ENCODE peak calls at places on chromosome 9, in seven cellular contexts. G is dermis blood vessel endothelial cell; E is T-helper 2 cell; J is stimulated activated CD4-positive, alpha-beta T cell treated with anti-CD3 and anti-CD28 coated beads, Interleukin-1b, Interleukin-23, amount 100 ng/mL, for 4 hours; W is OCI-LY7; X is EH; Q is activated naive CD8-positive, alpha-beta T cell treated with anti-CD3 and anti-CD28 coated beads, Interleukin-2, amount 50 U/mL, for 24 hours. Z is an unnamed sample.

GRCh38 chr9:71791875-71792274 is 23.6 kb upstream of the CEMIP2 start:
- DNase-seq in J (no peak), Q (no peak), G (no peak), W (no peak), X (peak), E (no peak), Z (no peak)

GRCh38 chr9:8730618-8731017 is 931.0 kb upstream of the DMAC1 start:
- DNase-seq in W (no peak), X (no peak), G (no peak), E (no peak), Q (no peak), J (no peak), Z (no peak)

GRCh38 chr9:89603629-89604462 is 966 bp upstream of the GADD45G start:
- DNase-seq in W (peak), Q (peak), X (peak), J (no peak), G (peak), E (no peak), Z (peak)

GRCh38 chr9:115301581-115301980 is 183.6 kb upstream of the TNC start:
- DNase-seq in E (no peak), X (no peak), J (no peak), G (no peak), Q (no peak), W (no peak), Z (no peak)

GRCh38 chr9:33349743-33350142 is 52.6 kb downstream of the AQP7 start:
- DNase-seq in Q (no peak), E (no peak), J (no peak), W (no peak), X (no peak), G (no peak), Z (no peak)

GRCh38 chr9:122180633-122181032 is 20.9 kb downstream of the MORN5 start:
- DNase-seq in Q (no peak), E (no peak), X (peak), W (no peak), J (no peak), G (peak), Z (peak)

GRCh38 chr9:77800924-77801551 is 152.9 kb upstream of the GNA14 start:
- DNase-seq in E (no peak), Q (no peak), W (no peak), G (no peak), X (no peak), J (no peak), Z (no peak)

GRCh38 chr9:121895836-121896544 is 197.1 kb downstream of the TTLL11 start:
- DNase-seq in X (peak), J (no peak), G (peak), Q (no peak), W (no peak), E (no peak), Z (peak)

GRCh38 chr9:129910628-129911567 is 75.6 kb downstream of the USP20 start:
- DNase-seq in G (peak), J (no peak), E (no peak), Q (peak), W (no peak), X (peak), Z (peak)

GRCh38 chr9:93669958-93670207 is 93.5 kb downstream of the PHF2 start:
- DNase-seq in E (no peak), W (no peak), J (no peak), G (no peak), X (peak), Q (no peak), Z (peak)

GRCh38 chr9:109859447-109859846 is 79.4 kb downstream of the PALM2AKAP2 start:
- DNase-seq in W (no peak), G (no peak), Q (no peak), E (no peak), J (no peak), X (no peak), Z (no peak)

GRCh38 chr9:118644066-118644465 is 725.2 kb downstream of the BRINP1 start:
- DNase-seq in E (no peak), Q (no peak), X (no peak), W (no peak), J (no peak), G (no peak), Z (no peak)

GRCh38 chr9:21502586-21502985 is 20.5 kb upstream of the IFNE start:
- DNase-seq in X (peak), G (no peak), E (no peak), Q (no peak), J (no peak), W (no peak), Z (no peak)

GRCh38 chr9:114172981-114173833 is 17.9 kb downstream of the COL27A1 start:
- DNase-seq in G (no peak), X (peak), J (no peak), Q (no peak), W (no peak), E (no peak), Z (no peak)

GRCh38 chr9:3794005-3794404 is 268.2 kb upstream of the RFX3 start:
- DNase-seq in J (no peak), E (no peak), Q (no peak), G (no peak), X (peak), W (no peak), Z (peak)

GRCh38 chr9:124934290-124934689 is 6.6 kb downstream of the GOLGA1 start:
- DNase-seq in X (peak), W (peak), Q (no peak), E (no peak), J (no peak), G (peak), Z (no peak)

GRCh38 chr9:93143830-93144530 is 9.9 kb upstream of the NINJ1 start:
- DNase-seq in E (peak), Q (peak), G (no peak), J (no peak), X (no peak), W (peak), Z (no peak)

GRCh38 chr9:131651599-131651998 is 88.3 kb downstream of the RAPGEF1 start:
- DNase-seq in X (peak), J (no peak), E (no peak), W (no peak), Q (no peak), G (no peak), Z (no peak)

GRCh38 chr9:93319992-93320490 is 131.4 kb upstream of the FAM120A start:
- DNase-seq in X (no peak), G (no peak), E (no peak), Q (no peak), J (no peak), W (no peak), Z (no peak)

GRCh38 chr9:93013856-93014582 is 44.5 kb upstream of the SUSD3 start:
- DNase-seq in W (no peak), J (no peak), Q (no peak), E (no peak), G (no peak), X (no peak), Z (no peak)

GRCh38 chr9:87684627-87685204 is 41.2 kb upstream of the CTSL start:
- DNase-seq in J (no peak), G (peak), E (no peak), W (no peak), Q (no peak), X (peak), Z (peak)

GRCh38 chr9:134215709-134216448 is 51.5 kb upstream of the RNU6ATAC start:
- DNase-seq in J (no peak), W (peak), G (peak), E (no peak), X (peak), Q (no peak), Z (no peak)

Z was measured in A673.